ENCODE peak calls at places on chromosomes 12 and 14, in ten cellular contexts. X is WTC11, E is mucosa of descending colon, Z is epithelial cell of proximal tubule, L is Peyer's patch, B is tibial artery, U is choroid plexus epithelial cell, P is heart left ventricle, Q is cardiac muscle cell, I is glutamatergic neuron. M is an unnamed sample.

GRCh38 chr12:27711312-27711682 is 665 bp downstream of the MRPS35 start:
- DNase-seq in X (no peak), E (no peak), Z (no peak), L (no peak), B (no peak), U (peak), P (no peak), Q (peak), I (no peak), M (no peak)

GRCh38 chr14:34049769-34050168 is 98.9 kb upstream of the EGLN3 start:
- DNase-seq in X (no peak), E (no peak), Z (no peak), L (no peak), B (no peak), U (no peak), P (no peak), Q (no peak), I (no peak), M (no peak)

GRCh38 chr12:110741371-110741770 is 1.3 kb downstream of the PPP1CC start:
- DNase-seq in X (no peak), E (no peak), Z (no peak), L (peak), B (no peak), U (peak), P (no peak), Q (no peak), I (no peak), M (no peak)

GRCh38 chr14:52369305-52369781 is 55.2 kb downstream of the PTGER2 start:
- DNase-seq in X (no peak), E (no peak), Z (no peak), L (no peak), B (no peak), U (peak), P (no peak), Q (no peak), I (no peak), M (peak)

GRCh38 chr14:24839617-24840203 is 205.7 kb upstream of the GZMB start:
- DNase-seq in X (no peak), E (no peak), Z (no peak), L (peak), B (no peak), U (no peak), P (no peak), Q (no peak), I (no peak), M (no peak)

GRCh38 chr12:101698782-101699347 is 1.4 kb downstream of the CHPT1 start:
- DNase-seq in X (no peak), E (no peak), Z (no peak), L (peak), B (no peak), U (peak), P (no peak), Q (no peak), I (no peak), M (no peak)

GRCh38 chr12:124308741-124309140 is 13.8 kb downstream of the RFLNA start:
- DNase-seq in X (no peak), E (peak), Z (no peak), L (no peak), B (no peak), U (no peak), P (peak), Q (no peak), I (peak), M (no peak)

GRCh38 chr14:32762886-32763285 is 175.8 kb upstream of the NPAS3 start:
- DNase-seq in X (no peak), E (no peak), Z (no peak), L (no peak), B (no peak), U (peak), P (no peak), Q (no peak), I (no peak), M (peak)

GRCh38 chr12:125137776-125138344 is 72.6 kb downstream of the AACS start:
- DNase-seq in X (no peak), E (no peak), Z (no peak), L (no peak), B (no peak), U (peak), P (no peak), Q (no peak), I (no peak), M (no peak)

GRCh38 chr12:701896-702539 is 38.8 kb upstream of the NINJ2 start:
- DNase-seq in X (no peak), E (no peak), Z (no peak), L (no peak), B (peak), U (no peak), P (no peak), Q (no peak), I (no peak), M (no peak)

GRCh38 chr14:106610691-106611090 is 1084.3 kb downstream of the TMEM121 start:
- DNase-seq in X (no peak), E (no peak), Z (no peak), L (no peak), B (no peak), U (no peak), P (no peak), Q (no peak), I (no peak), M (no peak)

GRCh38 chr14:106606936-106607335 is 1080.6 kb downstream of the TMEM121 start:
- DNase-seq in X (no peak), E (no peak), Z (no peak), L (no peak), B (no peak), U (no peak), P (no peak), Q (no peak), I (no peak), M (no peak)

DNA sequence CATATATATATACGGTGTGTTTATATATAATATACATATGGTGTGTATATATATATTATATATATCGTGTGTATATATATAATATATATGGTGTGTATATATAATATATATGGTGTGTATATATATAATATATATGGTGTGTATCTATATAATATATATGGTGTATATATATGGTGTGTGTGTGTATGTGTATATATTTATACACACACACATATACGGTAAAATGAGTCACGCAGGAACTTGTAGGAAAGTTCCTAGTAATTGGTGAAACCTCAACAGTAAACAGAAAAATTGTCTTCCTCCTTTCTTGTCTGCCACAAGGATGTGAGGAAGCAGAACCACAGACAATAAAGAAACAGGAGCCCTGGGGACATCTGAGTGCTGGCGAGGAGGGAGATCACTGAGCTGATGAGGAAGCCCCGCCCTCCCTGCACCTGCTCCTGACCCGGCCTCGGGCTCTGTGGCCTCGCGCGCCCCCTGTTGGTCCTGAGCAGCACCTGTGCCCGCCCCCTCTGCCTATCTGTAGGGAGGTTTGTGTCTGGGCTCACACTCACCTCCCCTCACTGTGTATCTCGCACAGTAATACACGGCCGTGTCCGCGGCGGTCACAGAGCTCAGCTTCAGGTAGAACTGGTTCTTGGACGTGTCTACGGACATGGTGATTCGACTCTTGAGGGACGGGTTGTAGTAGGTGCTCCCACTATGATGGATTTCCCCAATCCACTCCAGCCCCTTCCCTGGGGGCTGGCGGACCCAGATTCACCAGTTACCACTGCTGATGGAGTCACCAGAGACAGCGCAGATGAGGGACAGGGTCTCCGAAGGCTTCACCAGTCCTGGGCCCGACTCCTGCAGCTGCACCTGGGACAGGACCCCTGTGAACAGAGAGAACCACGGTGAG is 1079.4 kb downstream of the TMEM121 start:
- DNase-seq in X (no peak), E (peak), Z (no peak), L (peak), B (no peak), U (no peak), P (peak), Q (no peak), I (no peak), M (no peak)
- TF ChIP-seq CTCF in X (no peak), E (peak), Z (peak), L (no peak), B (no peak), U (no peak), P (no peak), Q (no peak), I (no peak), M (no peak)

GRCh38 chr12:2796187-2796663 is 1.5 kb downstream of the FKBP4 start:
- DNase-seq in X (no peak), E (no peak), Z (no peak), L (no peak), B (no peak), U (no peak), P (no peak), Q (no peak), I (no peak), M (no peak)
- TF ChIP-seq CTCF in X (no peak), E (no peak), Z (peak), L (peak), B (no peak), U (peak), P (no peak), Q (no peak), I (no peak), M (no peak)

GRCh38 chr12:11347810-11348209 is 37.6 kb upstream of the PRB4 start:
- DNase-seq in X (no peak), E (no peak), Z (no peak), L (no peak), B (no peak), U (peak), P (no peak), Q (no peak), I (no peak), M (no peak)
- TF ChIP-seq CTCF in X (no peak), E (no peak), Z (peak), L (no peak), B (no peak), U (no peak), P (no peak), Q (no peak), I (peak), M (no peak)

GRCh38 chr12:98422809-98423208 is 92.6 kb upstream of the TMPO start:
- DNase-seq in X (peak), E (peak), Z (no peak), L (peak), B (no peak), U (no peak), P (no peak), Q (peak), I (no peak), M (no peak)
- TF ChIP-seq CTCF in X (peak), E (no peak), Z (peak), L (peak), B (no peak), U (peak), P (no peak), Q (peak), I (peak), M (peak)

GRCh38 chr14:54528973-54529372 is 19.3 kb downstream of the CGRRF1 start:
- DNase-seq in X (no peak), E (no peak), Z (no peak), L (no peak), B (no peak), U (no peak), P (no peak), Q (no peak), I (no peak), M (no peak)
- TF ChIP-seq CTCF in X (no peak), E (no peak), Z (no peak), L (no peak), B (no peak), U (no peak), P (no peak), Q (no peak), I (no peak), M (no peak)

GRCh38 chr14:97978336-97978735 is 1181.2 kb downstream of the VRK1 start:
- DNase-seq in X (peak), E (peak), Z (peak), L (peak), B (peak), U (peak), P (peak), Q (peak), I (peak), M (peak)
- TF ChIP-seq CTCF in X (no peak), E (no peak), Z (peak), L (peak), B (peak), U (no peak), P (peak), Q (no peak), I (no peak), M (peak)

GRCh38 chr12:49559011-49559675 is 8.8 kb downstream of the MCRS1 start:
- DNase-seq in X (no peak), E (no peak), Z (no peak), L (no peak), B (no peak), U (no peak), P (no peak), Q (no peak), I (no peak), M (no peak)

GRCh38 chr12:49558526-49558925 is 9.4 kb downstream of the MCRS1 start:
- DNase-seq in X (no peak), E (no peak), Z (no peak), L (no peak), B (no peak), U (no peak), P (no peak), Q (no peak), I (no peak), M (no peak)

GRCh38 chr12:49556391-49557186 is 11.4 kb downstream of the MCRS1 start:
- DNase-seq in X (no peak), E (no peak), Z (no peak), L (no peak), B (no peak), U (no peak), P (no peak), Q (no peak), I (no peak), M (no peak)

GRCh38 chr12:49557187-49557916 is 10.6 kb downstream of the MCRS1 start:
- DNase-seq in X (no peak), E (no peak), Z (no peak), L (no peak), B (no peak), U (no peak), P (no peak), Q (no peak), I (no peak), M (no peak)

GRCh38 chr12:49557917-49558215 is 10.1 kb downstream of the MCRS1 start:
- DNase-seq in X (no peak), E (no peak), Z (no peak), L (no peak), B (no peak), U (no peak), P (no peak), Q (no peak), I (no peak), M (no peak)
- TF ChIP-seq CTCF in X (no peak), E (no peak), Z (peak), L (no peak), B (no peak), U (peak), P (no peak), Q (peak), I (no peak), M (peak)

DNA sequence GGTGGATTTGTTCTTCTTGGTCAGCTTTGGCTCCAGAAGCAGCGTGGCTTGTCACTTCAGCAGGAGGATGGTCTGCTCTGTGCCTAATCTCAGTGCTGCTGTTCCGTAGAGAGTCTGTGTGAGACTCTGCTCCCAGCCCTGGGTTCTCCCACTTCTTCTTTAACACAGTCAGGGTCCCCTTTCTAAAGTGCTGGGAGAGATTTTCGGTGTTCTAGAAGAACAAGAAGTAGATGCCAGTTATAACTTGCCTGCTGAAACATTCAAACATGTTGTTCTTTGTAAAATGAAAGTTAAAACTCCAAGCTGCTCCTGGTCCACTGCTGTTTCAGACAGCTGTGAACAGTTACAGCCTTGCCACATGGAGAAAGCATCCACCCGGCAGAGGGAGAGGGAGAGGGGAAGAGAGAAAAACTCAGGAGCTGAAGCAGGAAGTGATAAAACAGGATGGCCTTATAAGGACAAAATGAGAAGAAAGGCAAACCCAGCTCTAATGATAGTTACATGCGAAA is 55.2 kb upstream of the CERS5 start:
- DNase-seq in X (peak), E (no peak), Z (no peak), L (peak), B (peak), U (peak), P (no peak), Q (peak), I (peak), M (peak)
- TF ChIP-seq CTCF in X (no peak), E (no peak), Z (peak), L (no peak), B (peak), U (peak), P (no peak), Q (peak), I (no peak), M (peak)

M was measured in AG10803.